ENCODE peak calls at places on chromosomes 4 and X, in six cellular contexts. One of them, this sample, is unnamed.

GRCh38 chrX:110408949-110409588 is 50.4 kb downstream of the RTL9 start:
- DNase-seq in heart right ventricle: no peak
- DNase-seq in hepatocyte: no peak
- DNase-seq in OCI-LY7: no peak
- DNase-seq in psoas muscle: no peak
- DNase-seq in DND-41: no peak
- DNase-seq in this sample: peak; percentile 66

GRCh38 chr4:20044936-20045335 is 206.8 kb upstream of the SLIT2 start:
- DNase-seq in heart right ventricle: no peak
- DNase-seq in hepatocyte: no peak
- DNase-seq in OCI-LY7: no peak
- DNase-seq in psoas muscle: no peak
- DNase-seq in DND-41: no peak
- DNase-seq in this sample: no peak

GRCh38 chr4:107689912-107690587 is 30.0 kb downstream of the PAPSS1 start:
- DNase-seq in heart right ventricle: no peak
- DNase-seq in hepatocyte: peak; percentile 30
- DNase-seq in OCI-LY7: no peak
- DNase-seq in psoas muscle: no peak
- DNase-seq in DND-41: no peak
- DNase-seq in this sample: no peak

GRCh38 chrX:80808854-80809493 is 703 bp downstream of the BRWD3 start:
- DNase-seq in heart right ventricle: no peak
- DNase-seq in hepatocyte: peak; percentile 30
- DNase-seq in OCI-LY7: peak; percentile 43
- DNase-seq in psoas muscle: no peak
- DNase-seq in DND-41: peak; percentile 44
- DNase-seq in this sample: peak; percentile 10

GRCh38 chr4:19728773-19729172 is 522.9 kb upstream of the SLIT2 start:
- DNase-seq in heart right ventricle: no peak
- DNase-seq in hepatocyte: no peak
- DNase-seq in OCI-LY7: no peak
- DNase-seq in psoas muscle: no peak
- DNase-seq in DND-41: no peak
- DNase-seq in this sample: no peak

GRCh38 chr4:137471461-137471860 is 60.8 kb downstream of the PCDH18 start:
- DNase-seq in heart right ventricle: no peak
- DNase-seq in hepatocyte: no peak
- DNase-seq in OCI-LY7: no peak
- DNase-seq in psoas muscle: no peak
- DNase-seq in DND-41: no peak
- DNase-seq in this sample: no peak

GRCh38 chr4:90219822-90220221 is 92.6 kb downstream of the CCSER1 start:
- DNase-seq in heart right ventricle: no peak
- DNase-seq in hepatocyte: no peak
- DNase-seq in OCI-LY7: no peak
- DNase-seq in psoas muscle: no peak
- DNase-seq in DND-41: no peak
- DNase-seq in this sample: no peak

GRCh38 chrX:17007134-17007768 is 60.8 kb downstream of the REPS2 start:
- DNase-seq in heart right ventricle: no peak
- DNase-seq in hepatocyte: no peak
- DNase-seq in OCI-LY7: peak; percentile 47
- DNase-seq in psoas muscle: no peak
- DNase-seq in DND-41: peak; percentile 6
- DNase-seq in this sample: peak; percentile 34

GRCh38 chrX:10259716-10260115 is 102.9 kb downstream of the CLCN4 start:
- DNase-seq in heart right ventricle: no peak
- DNase-seq in hepatocyte: no peak
- DNase-seq in OCI-LY7: no peak
- DNase-seq in psoas muscle: no peak
- DNase-seq in DND-41: no peak
- DNase-seq in this sample: no peak

GRCh38 chr4:183905081-183905592 is at the start of gene STOX2:
- DNase-seq in heart right ventricle: peak; percentile 88
- DNase-seq in hepatocyte: peak; percentile 79
- DNase-seq in OCI-LY7: no peak
- DNase-seq in psoas muscle: peak; percentile 88
- DNase-seq in DND-41: no peak
- DNase-seq in this sample: peak; percentile 64

GRCh38 chrX:140933056-140933455 is 69.3 kb upstream of the SPANXB1 start:
- DNase-seq in heart right ventricle: no peak
- DNase-seq in hepatocyte: no peak
- DNase-seq in OCI-LY7: no peak
- DNase-seq in psoas muscle: no peak
- DNase-seq in DND-41: no peak
- DNase-seq in this sample: no peak

GRCh38 chrX:43504394-43504793 is 151.7 kb upstream of the MAOA start:
- DNase-seq in heart right ventricle: no peak
- DNase-seq in hepatocyte: peak; percentile 23
- DNase-seq in OCI-LY7: no peak
- DNase-seq in psoas muscle: no peak
- DNase-seq in DND-41: no peak
- DNase-seq in this sample: no peak

GRCh38 chr4:89064848-89065247 is 7.9 kb upstream of the FAM13A start:
- DNase-seq in heart right ventricle: no peak
- DNase-seq in hepatocyte: no peak
- DNase-seq in OCI-LY7: no peak
- DNase-seq in psoas muscle: no peak
- DNase-seq in DND-41: no peak
- DNase-seq in this sample: no peak

GRCh38 chrX:45824471-45824870 is 623.8 kb upstream of the DIPK2B start:
- DNase-seq in heart right ventricle: no peak
- DNase-seq in hepatocyte: peak; percentile 57
- DNase-seq in OCI-LY7: no peak
- DNase-seq in psoas muscle: no peak
- DNase-seq in DND-41: no peak
- DNase-seq in this sample: no peak

GRCh38 chr4:151573474-151573873 is 164.5 kb downstream of the FHIP1A start:
- DNase-seq in heart right ventricle: no peak
- DNase-seq in hepatocyte: no peak
- DNase-seq in OCI-LY7: no peak
- DNase-seq in psoas muscle: no peak
- DNase-seq in DND-41: no peak
- DNase-seq in this sample: no peak

GRCh38 chr4:6105311-6105911 is 87.2 kb upstream of the C4orf50 start:
- DNase-seq in heart right ventricle: no peak
- DNase-seq in hepatocyte: no peak
- DNase-seq in OCI-LY7: no peak
- DNase-seq in psoas muscle: no peak
- DNase-seq in DND-41: no peak
- DNase-seq in this sample: no peak

GRCh38 chrX:41090568-41091238 is 5.5 kb downstream of the USP9X start:
- DNase-seq in heart right ventricle: no peak
- DNase-seq in hepatocyte: peak; percentile 15
- DNase-seq in OCI-LY7: no peak
- DNase-seq in psoas muscle: no peak
- DNase-seq in DND-41: no peak
- DNase-seq in this sample: no peak

GRCh38 chr4:56995525-56995924 is 16.8 kb downstream of the POLR2B start:
- DNase-seq in heart right ventricle: peak; percentile 54
- DNase-seq in hepatocyte: peak; percentile 60
- DNase-seq in OCI-LY7: no peak
- DNase-seq in psoas muscle: peak; percentile 66
- DNase-seq in DND-41: no peak
- DNase-seq in this sample: peak; percentile 98

GRCh38 chrX:29397506-29397905 is 810.3 kb downstream of the IL1RAPL1 start:
- DNase-seq in heart right ventricle: no peak
- DNase-seq in hepatocyte: no peak
- DNase-seq in OCI-LY7: no peak
- DNase-seq in psoas muscle: no peak
- DNase-seq in DND-41: no peak
- DNase-seq in this sample: peak; percentile 69

GRCh38 chr4:139749313-139749712 is 83.7 kb downstream of the MGST2 start:
- DNase-seq in heart right ventricle: no peak
- DNase-seq in hepatocyte: no peak
- DNase-seq in OCI-LY7: no peak
- DNase-seq in psoas muscle: no peak
- DNase-seq in DND-41: peak; percentile 18
- DNase-seq in this sample: no peak

GRCh38 chr4:29066856-29067255 is 1653.3 kb upstream of the PCDH7 start:
- DNase-seq in heart right ventricle: no peak
- DNase-seq in hepatocyte: no peak
- DNase-seq in OCI-LY7: no peak
- DNase-seq in psoas muscle: no peak
- DNase-seq in DND-41: no peak
- DNase-seq in this sample: no peak

GRCh38 chr4:88177981-88178632 is 19.7 kb upstream of the ABCG2 start:
- DNase-seq in heart right ventricle: no peak
- DNase-seq in hepatocyte: peak; percentile 76
- DNase-seq in OCI-LY7: no peak
- DNase-seq in psoas muscle: no peak
- DNase-seq in DND-41: no peak
- DNase-seq in this sample: peak; percentile 27

GRCh38 chrX:57286507-57287251 is at the start of gene FAAH2:
- DNase-seq in heart right ventricle: no peak
- DNase-seq in hepatocyte: peak; percentile 87
- DNase-seq in OCI-LY7: peak; percentile 81
- DNase-seq in psoas muscle: peak; percentile 21
- DNase-seq in DND-41: no peak
- DNase-seq in this sample: peak; percentile 10

GRCh38 chrX:130705591-130705990 is 197.4 kb downstream of the ENOX2 start:
- DNase-seq in heart right ventricle: no peak
- DNase-seq in hepatocyte: no peak
- DNase-seq in OCI-LY7: no peak
- DNase-seq in psoas muscle: no peak
- DNase-seq in DND-41: no peak
- DNase-seq in this sample: no peak

GRCh38 chr4:52889354-52889753 is 27.2 kb downstream of the RASL11B start:
- DNase-seq in heart right ventricle: no peak
- DNase-seq in hepatocyte: no peak
- DNase-seq in OCI-LY7: no peak
- DNase-seq in psoas muscle: no peak
- DNase-seq in DND-41: no peak
- DNase-seq in this sample: no peak

GRCh38 chrX:10618911-10619310 is 1.5 kb downstream of the MID1 start:
- DNase-seq in heart right ventricle: no peak
- DNase-seq in hepatocyte: peak; percentile 18
- DNase-seq in OCI-LY7: no peak
- DNase-seq in psoas muscle: no peak
- DNase-seq in DND-41: no peak
- DNase-seq in this sample: peak; percentile 27

GRCh38 chr4:91502365-91502764 is 801.4 kb upstream of the GRID2 start:
- DNase-seq in heart right ventricle: no peak
- DNase-seq in hepatocyte: peak; percentile 12
- DNase-seq in OCI-LY7: no peak
- DNase-seq in psoas muscle: no peak
- DNase-seq in DND-41: no peak
- DNase-seq in this sample: peak; percentile 27

GRCh38 chrX:153880440-153880815 is 5.5 kb downstream of the L1CAM start:
- DNase-seq in heart right ventricle: no peak
- DNase-seq in hepatocyte: no peak
- DNase-seq in OCI-LY7: no peak
- DNase-seq in psoas muscle: peak; percentile 19
- DNase-seq in DND-41: no peak
- DNase-seq in this sample: no peak
- H3K4me3 ChIP-seq in heart right ventricle: no peak overlapping the region
- H3K4me3 ChIP-seq in hepatocyte: no peak overlapping the region
- H3K4me3 ChIP-seq in OCI-LY7: no peak overlapping the region
- H3K4me3 ChIP-seq in psoas muscle: no peak overlapping the region
- H3K4me3 ChIP-seq in DND-41: no peak overlapping the region
- H3K4me3 ChIP-seq in this sample: no peak overlapping the region

DNA sequence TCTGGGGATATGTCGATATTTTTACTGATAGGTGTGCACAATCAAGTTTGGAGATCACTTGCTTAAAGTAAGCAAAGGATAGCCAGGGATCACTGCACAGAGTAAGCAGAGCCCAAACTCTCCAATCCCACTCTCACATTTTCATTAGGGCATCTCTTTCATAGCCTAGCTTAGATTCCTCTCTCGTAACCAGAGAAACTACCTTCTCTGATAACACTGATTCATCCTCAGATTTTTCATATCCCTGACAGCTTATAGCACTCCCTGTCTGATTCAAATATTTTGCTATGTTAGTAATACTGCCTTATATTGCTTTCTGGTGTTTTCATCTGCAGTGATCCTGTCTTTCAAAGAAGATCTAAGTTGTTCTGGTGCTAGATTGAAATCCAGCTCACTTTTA is 123.7 kb downstream of the CBLL2 start:
- DNase-seq in heart right ventricle: no peak
- DNase-seq in hepatocyte: no peak
- DNase-seq in OCI-LY7: no peak
- DNase-seq in psoas muscle: no peak
- DNase-seq in DND-41: no peak
- DNase-seq in this sample: no peak
- H3K27ac ChIP-seq in heart right ventricle: no peak overlapping the region
- H3K27ac ChIP-seq in hepatocyte: no peak overlapping the region
- H3K27ac ChIP-seq in OCI-LY7: no peak overlapping the region
- H3K27ac ChIP-seq in psoas muscle: no peak overlapping the region
- H3K27ac ChIP-seq in DND-41: no peak overlapping the region
- H3K27ac ChIP-seq in this sample: no peak overlapping the region

GRCh38 chr4:15188581-15189539 is 186.6 kb downstream of the CPEB2 start:
- DNase-seq in heart right ventricle: no peak
- DNase-seq in hepatocyte: no peak
- DNase-seq in OCI-LY7: no peak
- DNase-seq in psoas muscle: no peak
- DNase-seq in DND-41: no peak
- DNase-seq in this sample: no peak

GRCh38 chr4:15182600-15183222 is 180.4 kb downstream of the CPEB2 start:
- DNase-seq in heart right ventricle: no peak
- DNase-seq in hepatocyte: no peak
- DNase-seq in OCI-LY7: no peak
- DNase-seq in psoas muscle: no peak
- DNase-seq in DND-41: no peak
- DNase-seq in this sample: no peak

GRCh38 chr4:15186826-15187225 is 184.5 kb downstream of the CPEB2 start:
- DNase-seq in heart right ventricle: no peak
- DNase-seq in hepatocyte: no peak
- DNase-seq in OCI-LY7: no peak
- DNase-seq in psoas muscle: no peak
- DNase-seq in DND-41: no peak
- DNase-seq in this sample: no peak

DNA sequence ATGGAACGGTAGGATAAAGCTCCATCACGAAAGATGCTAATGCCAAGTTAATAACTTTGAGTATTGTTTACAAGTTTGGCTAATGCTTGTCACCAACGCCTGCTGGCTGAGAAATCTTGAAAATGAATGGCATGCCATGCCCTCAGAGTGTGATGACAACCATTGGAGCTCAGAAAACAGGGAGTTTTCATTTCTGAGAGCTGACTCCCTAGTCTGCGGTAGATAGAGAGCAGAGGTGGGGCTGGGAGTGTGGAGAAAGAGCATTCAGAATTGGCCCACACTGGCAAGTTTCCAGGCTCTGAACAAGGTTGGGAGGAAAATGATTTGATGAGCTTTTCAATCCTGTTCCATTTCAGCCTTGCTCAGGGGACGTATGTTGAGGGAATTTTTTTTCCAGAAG is 183.9 kb downstream of the CPEB2 start:
- DNase-seq in heart right ventricle: no peak
- DNase-seq in hepatocyte: no peak
- DNase-seq in OCI-LY7: no peak
- DNase-seq in psoas muscle: no peak
- DNase-seq in DND-41: no peak
- DNase-seq in this sample: peak; percentile 85
- H3K4me1 ChIP-seq in heart right ventricle: peaks cover 8% of the 10 kb centered on the region
- H3K4me1 ChIP-seq in hepatocyte: no peaks in the 10 kb centered on the region
- H3K4me1 ChIP-seq in OCI-LY7: no peaks in the 10 kb centered on the region
- H3K4me1 ChIP-seq in psoas muscle: no peaks in the 10 kb centered on the region
- H3K4me1 ChIP-seq in DND-41: no peaks in the 10 kb centered on the region
- H3K4me1 ChIP-seq in this sample: peaks cover 3% of the 10 kb centered on the region

GRCh38 chrX:151177141-151178027 is 1.0 kb downstream of the GPR50 start:
- DNase-seq in heart right ventricle: no peak
- DNase-seq in hepatocyte: peak; percentile 18
- DNase-seq in OCI-LY7: no peak
- DNase-seq in psoas muscle: no peak
- DNase-seq in DND-41: no peak
- DNase-seq in this sample: peak; percentile 48
- H3K4me3 ChIP-seq in heart right ventricle: no peak overlapping the region
- H3K4me3 ChIP-seq in hepatocyte: no peak overlapping the region
- H3K4me3 ChIP-seq in OCI-LY7: no peak overlapping the region
- H3K4me3 ChIP-seq in psoas muscle: no peak overlapping the region
- H3K4me3 ChIP-seq in DND-41: no peak overlapping the region
- H3K4me3 ChIP-seq in this sample: peak overlapping the region; percentile 36